ENCODE peak calls at places on chromosomes 12 and 14, in eight cellular contexts. One of them, this sample, is unnamed.

GRCh38 chr14:93527076-93527692 is 96.4 kb downstream of the UNC79 start:
- DNase-seq in cardiac fibroblast: no peak
- DNase-seq in astrocyte of the spinal cord: no peak
- DNase-seq in IMR-90: no peak
- DNase-seq in adrenal gland: no peak
- DNase-seq in epithelial cell of proximal tubule: peak
- DNase-seq in HL-60: peak
- DNase-seq in HFF-Myc: no peak
- DNase-seq in this sample: no peak

GRCh38 chr12:109822951-109823411 is 10.2 kb downstream of the TRPV4 start:
- DNase-seq in cardiac fibroblast: no peak
- DNase-seq in astrocyte of the spinal cord: no peak
- DNase-seq in IMR-90: no peak
- DNase-seq in adrenal gland: peak
- DNase-seq in epithelial cell of proximal tubule: no peak
- DNase-seq in HL-60: no peak
- DNase-seq in HFF-Myc: no peak
- DNase-seq in this sample: peak

GRCh38 chr12:26791328-26791791 is 41.6 kb downstream of the ITPR2 start:
- DNase-seq in cardiac fibroblast: peak
- DNase-seq in astrocyte of the spinal cord: peak
- DNase-seq in IMR-90: peak
- DNase-seq in adrenal gland: no peak
- DNase-seq in epithelial cell of proximal tubule: no peak
- DNase-seq in HL-60: peak
- DNase-seq in HFF-Myc: no peak
- DNase-seq in this sample: no peak

GRCh38 chr12:50529345-50529744 is 24.6 kb downstream of the DIP2B start:
- DNase-seq in cardiac fibroblast: no peak
- DNase-seq in astrocyte of the spinal cord: no peak
- DNase-seq in IMR-90: no peak
- DNase-seq in adrenal gland: no peak
- DNase-seq in epithelial cell of proximal tubule: no peak
- DNase-seq in HL-60: no peak
- DNase-seq in HFF-Myc: no peak
- DNase-seq in this sample: no peak

GRCh38 chr14:32331227-32331597 is 2.1 kb downstream of the AKAP6 start:
- DNase-seq in cardiac fibroblast: no peak
- DNase-seq in astrocyte of the spinal cord: no peak
- DNase-seq in IMR-90: no peak
- DNase-seq in adrenal gland: no peak
- DNase-seq in epithelial cell of proximal tubule: no peak
- DNase-seq in HL-60: no peak
- DNase-seq in HFF-Myc: no peak
- DNase-seq in this sample: no peak

GRCh38 chr12:63918788-63919300 is 74.3 kb downstream of the SRGAP1 start:
- DNase-seq in cardiac fibroblast: peak
- DNase-seq in astrocyte of the spinal cord: peak
- DNase-seq in IMR-90: peak
- DNase-seq in adrenal gland: no peak
- DNase-seq in epithelial cell of proximal tubule: peak
- DNase-seq in HL-60: no peak
- DNase-seq in HFF-Myc: peak
- DNase-seq in this sample: no peak

GRCh38 chr12:132492951-132493350 is 3.0 kb downstream of the FBRSL1 start:
- DNase-seq in cardiac fibroblast: no peak
- DNase-seq in astrocyte of the spinal cord: no peak
- DNase-seq in IMR-90: no peak
- DNase-seq in adrenal gland: no peak
- DNase-seq in epithelial cell of proximal tubule: no peak
- DNase-seq in HL-60: no peak
- DNase-seq in HFF-Myc: no peak
- DNase-seq in this sample: no peak

GRCh38 chr14:35374273-35374681 is 30.3 kb downstream of the NFKBIA start:
- DNase-seq in cardiac fibroblast: peak
- DNase-seq in astrocyte of the spinal cord: peak
- DNase-seq in IMR-90: peak
- DNase-seq in adrenal gland: peak
- DNase-seq in epithelial cell of proximal tubule: peak
- DNase-seq in HL-60: peak
- DNase-seq in HFF-Myc: no peak
- DNase-seq in this sample: peak

GRCh38 chr12:31011746-31012567 is 61.7 kb upstream of the DDX11 start:
- DNase-seq in cardiac fibroblast: no peak
- DNase-seq in astrocyte of the spinal cord: no peak
- DNase-seq in IMR-90: no peak
- DNase-seq in adrenal gland: no peak
- DNase-seq in epithelial cell of proximal tubule: no peak
- DNase-seq in HL-60: no peak
- DNase-seq in HFF-Myc: no peak
- DNase-seq in this sample: no peak

GRCh38 chr14:63759454-63759853 is 31.6 kb upstream of the SGPP1 start:
- DNase-seq in cardiac fibroblast: peak
- DNase-seq in astrocyte of the spinal cord: peak
- DNase-seq in IMR-90: peak
- DNase-seq in adrenal gland: no peak
- DNase-seq in epithelial cell of proximal tubule: no peak
- DNase-seq in HL-60: no peak
- DNase-seq in HFF-Myc: no peak
- DNase-seq in this sample: no peak

GRCh38 chr12:13536219-13536910 is 339.8 kb downstream of the EMP1 start:
- DNase-seq in cardiac fibroblast: no peak
- DNase-seq in astrocyte of the spinal cord: no peak
- DNase-seq in IMR-90: no peak
- DNase-seq in adrenal gland: no peak
- DNase-seq in epithelial cell of proximal tubule: no peak
- DNase-seq in HL-60: peak
- DNase-seq in HFF-Myc: no peak
- DNase-seq in this sample: no peak

GRCh38 chr12:104454997-104455396 is 1.8 kb upstream of the CHST11 start:
- DNase-seq in cardiac fibroblast: peak
- DNase-seq in astrocyte of the spinal cord: peak
- DNase-seq in IMR-90: peak
- DNase-seq in adrenal gland: no peak
- DNase-seq in epithelial cell of proximal tubule: peak
- DNase-seq in HL-60: no peak
- DNase-seq in HFF-Myc: peak
- DNase-seq in this sample: no peak

GRCh38 chr12:1439201-1439600 is 155.2 kb downstream of the FBXL14 start:
- DNase-seq in cardiac fibroblast: no peak
- DNase-seq in astrocyte of the spinal cord: no peak
- DNase-seq in IMR-90: no peak
- DNase-seq in adrenal gland: no peak
- DNase-seq in epithelial cell of proximal tubule: no peak
- DNase-seq in HL-60: no peak
- DNase-seq in HFF-Myc: no peak
- DNase-seq in this sample: no peak

GRCh38 chr12:1796515-1797010 is 23.8 kb upstream of the LRTM2 start:
- DNase-seq in cardiac fibroblast: no peak
- DNase-seq in astrocyte of the spinal cord: no peak
- DNase-seq in IMR-90: no peak
- DNase-seq in adrenal gland: no peak
- DNase-seq in epithelial cell of proximal tubule: no peak
- DNase-seq in HL-60: peak
- DNase-seq in HFF-Myc: no peak
- DNase-seq in this sample: peak

GRCh38 chr14:104245075-104245474 is 106.7 kb downstream of the KIF26A start:
- DNase-seq in cardiac fibroblast: no peak
- DNase-seq in astrocyte of the spinal cord: no peak
- DNase-seq in IMR-90: no peak
- DNase-seq in adrenal gland: no peak
- DNase-seq in epithelial cell of proximal tubule: no peak
- DNase-seq in HL-60: no peak
- DNase-seq in HFF-Myc: no peak
- DNase-seq in this sample: no peak

GRCh38 chr12:49049566-49050224 is 10.9 kb downstream of the KMT2D start:
- DNase-seq in cardiac fibroblast: peak
- DNase-seq in astrocyte of the spinal cord: peak
- DNase-seq in IMR-90: peak
- DNase-seq in adrenal gland: peak
- DNase-seq in epithelial cell of proximal tubule: no peak
- DNase-seq in HL-60: no peak
- DNase-seq in HFF-Myc: no peak
- DNase-seq in this sample: no peak

GRCh38 chr14:71932229-71932951 is at the start of gene RGS6:
- DNase-seq in cardiac fibroblast: peak
- DNase-seq in astrocyte of the spinal cord: no peak
- DNase-seq in IMR-90: no peak
- DNase-seq in adrenal gland: no peak
- DNase-seq in epithelial cell of proximal tubule: no peak
- DNase-seq in HL-60: no peak
- DNase-seq in HFF-Myc: no peak
- DNase-seq in this sample: no peak
- TF ChIP-seq CTCF in cardiac fibroblast: no peak
- TF ChIP-seq CTCF in astrocyte of the spinal cord: peak
- TF ChIP-seq CTCF in IMR-90: no peak
- TF ChIP-seq CTCF in adrenal gland: no peak
- TF ChIP-seq CTCF in epithelial cell of proximal tubule: no peak
- TF ChIP-seq CTCF in HL-60: no peak
- TF ChIP-seq CTCF in HFF-Myc: no peak
- TF ChIP-seq CTCF in this sample: no peak

GRCh38 chr14:60189923-60190840 is 25.0 kb upstream of the DHRS7 start:
- DNase-seq in cardiac fibroblast: no peak
- DNase-seq in astrocyte of the spinal cord: no peak
- DNase-seq in IMR-90: no peak
- DNase-seq in adrenal gland: no peak
- DNase-seq in epithelial cell of proximal tubule: no peak
- DNase-seq in HL-60: no peak
- DNase-seq in HFF-Myc: no peak
- DNase-seq in this sample: no peak

GRCh38 chr14:60184597-60185555 is 19.7 kb upstream of the DHRS7 start:
- DNase-seq in cardiac fibroblast: no peak
- DNase-seq in astrocyte of the spinal cord: no peak
- DNase-seq in IMR-90: no peak
- DNase-seq in adrenal gland: no peak
- DNase-seq in epithelial cell of proximal tubule: no peak
- DNase-seq in HL-60: no peak
- DNase-seq in HFF-Myc: no peak
- DNase-seq in this sample: no peak

GRCh38 chr14:60183724-60184596 is 18.8 kb upstream of the DHRS7 start:
- DNase-seq in cardiac fibroblast: peak
- DNase-seq in astrocyte of the spinal cord: peak
- DNase-seq in IMR-90: peak
- DNase-seq in adrenal gland: no peak
- DNase-seq in epithelial cell of proximal tubule: no peak
- DNase-seq in HL-60: peak
- DNase-seq in HFF-Myc: no peak
- DNase-seq in this sample: no peak

GRCh38 chr14:60188696-60189095 is 23.5 kb upstream of the DHRS7 start:
- DNase-seq in cardiac fibroblast: no peak
- DNase-seq in astrocyte of the spinal cord: no peak
- DNase-seq in IMR-90: no peak
- DNase-seq in adrenal gland: no peak
- DNase-seq in epithelial cell of proximal tubule: no peak
- DNase-seq in HL-60: no peak
- DNase-seq in HFF-Myc: no peak
- DNase-seq in this sample: no peak

DNA sequence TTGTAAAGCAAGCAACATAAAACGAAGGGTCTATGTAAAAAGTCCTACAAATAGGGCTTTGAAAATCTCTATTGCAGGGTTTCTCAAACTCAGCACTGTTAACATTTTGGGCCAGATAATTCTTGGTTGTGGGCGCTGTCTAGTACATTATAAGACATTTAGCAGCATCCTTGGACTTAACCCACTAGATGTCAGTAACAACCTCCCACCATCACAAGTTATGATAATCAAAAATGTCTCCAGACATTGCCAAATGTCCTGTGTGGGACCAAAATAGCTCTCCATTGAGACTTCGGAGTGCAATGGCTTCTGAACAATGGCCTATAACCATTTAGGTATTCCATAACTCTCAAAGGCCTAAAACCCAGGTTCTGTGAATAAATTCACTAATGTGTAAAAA is 22.9 kb upstream of the DHRS7 start:
- DNase-seq in cardiac fibroblast: peak
- DNase-seq in astrocyte of the spinal cord: no peak
- DNase-seq in IMR-90: no peak
- DNase-seq in adrenal gland: no peak
- DNase-seq in epithelial cell of proximal tubule: no peak
- DNase-seq in HL-60: no peak
- DNase-seq in HFF-Myc: no peak
- DNase-seq in this sample: no peak
- TF ChIP-seq CTCF in cardiac fibroblast: no peak
- TF ChIP-seq CTCF in astrocyte of the spinal cord: peak
- TF ChIP-seq CTCF in IMR-90: no peak
- TF ChIP-seq CTCF in adrenal gland: no peak
- TF ChIP-seq CTCF in epithelial cell of proximal tubule: peak
- TF ChIP-seq CTCF in HL-60: peak
- TF ChIP-seq CTCF in HFF-Myc: no peak
- TF ChIP-seq CTCF in this sample: no peak

DNA sequence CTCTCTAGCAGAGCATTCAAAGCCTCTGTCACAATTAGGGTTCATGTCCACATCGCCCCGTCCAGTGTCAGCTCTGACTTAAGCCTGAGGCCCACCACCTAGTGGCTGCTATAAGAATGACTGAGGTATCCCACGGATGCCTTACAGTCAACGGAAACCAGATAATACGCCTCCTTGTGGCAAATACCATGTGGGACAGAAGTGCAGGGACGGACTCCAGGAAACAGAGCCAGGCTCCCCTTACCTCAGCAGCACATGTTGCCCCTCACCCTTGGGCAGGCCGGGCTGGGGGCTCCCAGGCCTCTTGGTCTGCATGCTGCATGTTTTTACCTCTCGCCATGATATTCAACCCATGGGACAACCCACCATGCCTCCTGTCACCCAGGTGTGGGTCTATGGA is 86.3 kb downstream of the VWF start:
- DNase-seq in cardiac fibroblast: peak
- DNase-seq in astrocyte of the spinal cord: peak
- DNase-seq in IMR-90: peak
- DNase-seq in adrenal gland: peak
- DNase-seq in epithelial cell of proximal tubule: peak
- DNase-seq in HL-60: peak
- DNase-seq in HFF-Myc: no peak
- DNase-seq in this sample: peak
- TF ChIP-seq CTCF in cardiac fibroblast: peak
- TF ChIP-seq CTCF in astrocyte of the spinal cord: peak
- TF ChIP-seq CTCF in IMR-90: peak
- TF ChIP-seq CTCF in adrenal gland: peak
- TF ChIP-seq CTCF in epithelial cell of proximal tubule: peak
- TF ChIP-seq CTCF in HL-60: peak
- TF ChIP-seq CTCF in HFF-Myc: peak
- TF ChIP-seq CTCF in this sample: peak

DNA sequence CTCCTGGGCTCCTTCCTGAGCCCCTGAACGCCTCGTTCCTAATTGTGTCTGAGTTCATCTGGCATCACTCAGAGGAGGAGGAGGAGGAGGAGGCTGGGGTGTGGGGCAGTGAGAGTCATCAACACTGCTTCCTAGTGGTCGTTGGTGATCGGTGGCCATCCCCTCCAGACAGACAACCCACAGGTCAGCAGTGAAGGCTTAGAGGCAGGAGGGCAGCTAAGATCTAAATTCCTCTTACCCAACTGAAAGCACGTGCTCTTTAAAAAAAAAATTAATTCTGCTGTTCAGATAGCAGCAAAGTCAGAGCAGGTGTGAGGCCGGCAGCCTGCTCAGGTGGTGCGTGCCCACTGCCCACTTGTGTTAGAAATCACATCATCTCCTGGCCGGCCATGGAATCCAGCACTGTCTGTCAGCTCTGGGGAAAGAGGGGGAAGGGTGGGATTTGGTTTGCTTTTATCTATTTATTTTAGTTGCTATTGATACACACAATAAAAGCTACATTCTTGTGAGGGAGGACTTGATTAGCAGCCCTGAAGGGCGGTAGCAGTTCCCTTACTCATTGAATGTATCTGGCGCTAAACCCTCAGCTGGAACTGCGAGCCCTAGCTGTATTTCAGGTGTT is 46.6 kb downstream of the PPP2R5C start:
- DNase-seq in cardiac fibroblast: no peak
- DNase-seq in astrocyte of the spinal cord: no peak
- DNase-seq in IMR-90: no peak
- DNase-seq in adrenal gland: no peak
- DNase-seq in epithelial cell of proximal tubule: no peak
- DNase-seq in HL-60: no peak
- DNase-seq in HFF-Myc: no peak
- DNase-seq in this sample: no peak
- TF ChIP-seq CTCF in cardiac fibroblast: no peak
- TF ChIP-seq CTCF in astrocyte of the spinal cord: no peak
- TF ChIP-seq CTCF in IMR-90: no peak
- TF ChIP-seq CTCF in adrenal gland: no peak
- TF ChIP-seq CTCF in epithelial cell of proximal tubule: peak
- TF ChIP-seq CTCF in HL-60: no peak
- TF ChIP-seq CTCF in HFF-Myc: peak
- TF ChIP-seq CTCF in this sample: no peak